ENCODE peak calls at places on chromosomes 16 and 17, in eight cellular contexts. One of them, this sample, is unnamed. For H3K9me3, the result is how much of the 10 kb centered on the place peaks cover.

GRCh38 chr16:3099732-3100499 is 822 bp upstream of the ZSCAN10 start:
- DNase-seq in Peyer's patch: peak
- DNase-seq in lower lobe of right lung: peak
- DNase-seq in fibroblast of lung: peak
- DNase-seq in CD4-positive, CD25-positive, alpha-beta regulatory T cell: peak
- DNase-seq in GM23248: peak
- DNase-seq in SK-N-SH: peak
- DNase-seq in prostate gland: peak
- DNase-seq in this sample: peak

GRCh38 chr16:21982108-21982507 is 18.8 kb downstream of the PDZD9 start:
- DNase-seq in CD4-positive, CD25-positive, alpha-beta regulatory T cell: no peak
- DNase-seq in SK-N-SH: no peak
- DNase-seq in Peyer's patch: no peak
- DNase-seq in lower lobe of right lung: no peak
- DNase-seq in prostate gland: no peak
- DNase-seq in fibroblast of lung: no peak
- DNase-seq in GM23248: no peak
- DNase-seq in this sample: no peak

GRCh38 chr17:35051183-35051578 is 12.3 kb downstream of the RFFL start:
- DNase-seq in lower lobe of right lung: no peak
- DNase-seq in CD4-positive, CD25-positive, alpha-beta regulatory T cell: peak
- DNase-seq in GM23248: no peak
- DNase-seq in fibroblast of lung: no peak
- DNase-seq in SK-N-SH: no peak
- DNase-seq in prostate gland: no peak
- DNase-seq in Peyer's patch: no peak
- DNase-seq in this sample: no peak

GRCh38 chr16:66250686-66251405 is 115.6 kb upstream of the CDH5 start:
- DNase-seq in prostate gland: peak
- DNase-seq in SK-N-SH: peak
- DNase-seq in Peyer's patch: peak
- DNase-seq in CD4-positive, CD25-positive, alpha-beta regulatory T cell: no peak
- DNase-seq in lower lobe of right lung: peak
- DNase-seq in GM23248: peak
- DNase-seq in fibroblast of lung: peak
- DNase-seq in this sample: peak

GRCh38 chr16:50457423-50457822 is 88.6 kb upstream of the BRD7 start:
- DNase-seq in prostate gland: no peak
- DNase-seq in SK-N-SH: no peak
- DNase-seq in CD4-positive, CD25-positive, alpha-beta regulatory T cell: no peak
- DNase-seq in fibroblast of lung: no peak
- DNase-seq in Peyer's patch: no peak
- DNase-seq in lower lobe of right lung: no peak
- DNase-seq in GM23248: no peak
- DNase-seq in this sample: no peak

GRCh38 chr16:8798174-8798527 is 512 bp downstream of the PMM2 start:
- DNase-seq in CD4-positive, CD25-positive, alpha-beta regulatory T cell: no peak
- DNase-seq in Peyer's patch: no peak
- DNase-seq in lower lobe of right lung: no peak
- DNase-seq in fibroblast of lung: no peak
- DNase-seq in prostate gland: no peak
- DNase-seq in SK-N-SH: peak
- DNase-seq in GM23248: peak
- DNase-seq in this sample: no peak

GRCh38 chr16:22373662-22374310 is 633 bp downstream of the CDR2 start:
- DNase-seq in GM23248: peak
- DNase-seq in lower lobe of right lung: peak
- DNase-seq in prostate gland: peak
- DNase-seq in SK-N-SH: peak
- DNase-seq in fibroblast of lung: no peak
- DNase-seq in Peyer's patch: peak
- DNase-seq in CD4-positive, CD25-positive, alpha-beta regulatory T cell: peak
- DNase-seq in this sample: peak

GRCh38 chr16:4895366-4895765 is 41.6 kb downstream of the PPL start:
- DNase-seq in SK-N-SH: no peak
- DNase-seq in prostate gland: no peak
- DNase-seq in lower lobe of right lung: peak
- DNase-seq in GM23248: no peak
- DNase-seq in fibroblast of lung: no peak
- DNase-seq in Peyer's patch: no peak
- DNase-seq in CD4-positive, CD25-positive, alpha-beta regulatory T cell: no peak
- DNase-seq in this sample: no peak

GRCh38 chr17:45171338-45172231 is 9.9 kb downstream of the HEXIM2 start:
- DNase-seq in fibroblast of lung: no peak
- DNase-seq in GM23248: peak
- DNase-seq in Peyer's patch: peak
- DNase-seq in CD4-positive, CD25-positive, alpha-beta regulatory T cell: no peak
- DNase-seq in lower lobe of right lung: peak
- DNase-seq in SK-N-SH: no peak
- DNase-seq in prostate gland: peak
- DNase-seq in this sample: peak

GRCh38 chr16:11605564-11605886 is 18.8 kb upstream of the LITAF start:
- DNase-seq in CD4-positive, CD25-positive, alpha-beta regulatory T cell: no peak
- DNase-seq in Peyer's patch: no peak
- DNase-seq in GM23248: no peak
- DNase-seq in fibroblast of lung: no peak
- DNase-seq in prostate gland: no peak
- DNase-seq in lower lobe of right lung: peak
- DNase-seq in SK-N-SH: no peak
- DNase-seq in this sample: no peak

GRCh38 chr16:25210758-25211157 is 6.0 kb upstream of the AQP8 start:
- DNase-seq in fibroblast of lung: peak
- DNase-seq in CD4-positive, CD25-positive, alpha-beta regulatory T cell: no peak
- DNase-seq in SK-N-SH: no peak
- DNase-seq in prostate gland: no peak
- DNase-seq in Peyer's patch: no peak
- DNase-seq in lower lobe of right lung: no peak
- DNase-seq in GM23248: peak
- DNase-seq in this sample: no peak

GRCh38 chr17:62666061-62666800 is 38.8 kb downstream of the MRC2 start:
- DNase-seq in SK-N-SH: peak
- DNase-seq in GM23248: no peak
- DNase-seq in fibroblast of lung: no peak
- DNase-seq in Peyer's patch: no peak
- DNase-seq in lower lobe of right lung: peak
- DNase-seq in prostate gland: no peak
- DNase-seq in CD4-positive, CD25-positive, alpha-beta regulatory T cell: no peak
- DNase-seq in this sample: no peak

GRCh38 chr17:46766493-46767491 is 51.7 kb downstream of the WNT3 start:
- DNase-seq in Peyer's patch: peak
- DNase-seq in prostate gland: no peak
- DNase-seq in GM23248: no peak
- DNase-seq in lower lobe of right lung: no peak
- DNase-seq in SK-N-SH: peak
- DNase-seq in fibroblast of lung: no peak
- DNase-seq in CD4-positive, CD25-positive, alpha-beta regulatory T cell: no peak
- DNase-seq in this sample: no peak

GRCh38 chr17:61453563-61453962 is 1.3 kb downstream of the TBX4 start:
- DNase-seq in lower lobe of right lung: no peak
- DNase-seq in Peyer's patch: no peak
- DNase-seq in prostate gland: no peak
- DNase-seq in GM23248: no peak
- DNase-seq in fibroblast of lung: no peak
- DNase-seq in SK-N-SH: no peak
- DNase-seq in CD4-positive, CD25-positive, alpha-beta regulatory T cell: no peak
- DNase-seq in this sample: no peak

GRCh38 chr17:61452301-61453290 is at the start of gene TBX4:
- DNase-seq in fibroblast of lung: no peak
- DNase-seq in Peyer's patch: peak
- DNase-seq in lower lobe of right lung: no peak
- DNase-seq in prostate gland: no peak
- DNase-seq in CD4-positive, CD25-positive, alpha-beta regulatory T cell: no peak
- DNase-seq in SK-N-SH: no peak
- DNase-seq in GM23248: no peak
- DNase-seq in this sample: no peak

GRCh38 chr17:61454932-61455753 is 2.9 kb downstream of the TBX4 start:
- DNase-seq in GM23248: no peak
- DNase-seq in SK-N-SH: no peak
- DNase-seq in prostate gland: no peak
- DNase-seq in CD4-positive, CD25-positive, alpha-beta regulatory T cell: no peak
- DNase-seq in lower lobe of right lung: no peak
- DNase-seq in Peyer's patch: peak
- DNase-seq in fibroblast of lung: no peak
- DNase-seq in this sample: no peak

GRCh38 chr17:61455754-61456681 is 3.8 kb downstream of the TBX4 start:
- DNase-seq in fibroblast of lung: no peak
- DNase-seq in GM23248: no peak
- DNase-seq in Peyer's patch: peak
- DNase-seq in lower lobe of right lung: no peak
- DNase-seq in CD4-positive, CD25-positive, alpha-beta regulatory T cell: no peak
- DNase-seq in prostate gland: no peak
- DNase-seq in SK-N-SH: no peak
- DNase-seq in this sample: no peak

GRCh38 chr17:61454095-61454931 is 2.1 kb downstream of the TBX4 start:
- DNase-seq in GM23248: peak
- DNase-seq in fibroblast of lung: no peak
- DNase-seq in lower lobe of right lung: no peak
- DNase-seq in CD4-positive, CD25-positive, alpha-beta regulatory T cell: no peak
- DNase-seq in Peyer's patch: peak
- DNase-seq in prostate gland: no peak
- DNase-seq in SK-N-SH: no peak
- DNase-seq in this sample: no peak
- H3K9me3 ChIP-seq in GM23248: under half
- H3K9me3 ChIP-seq in fibroblast of lung: under half
- H3K9me3 ChIP-seq in lower lobe of right lung: under half
- H3K9me3 ChIP-seq in CD4-positive, CD25-positive, alpha-beta regulatory T cell: under half
- H3K9me3 ChIP-seq in Peyer's patch: under half
- H3K9me3 ChIP-seq in prostate gland: under half
- H3K9me3 ChIP-seq in SK-N-SH: under half
- H3K9me3 ChIP-seq in this sample: under half

GRCh38 chr17:82942166-82943130 is 102.6 kb upstream of the ZNF750 start:
- DNase-seq in fibroblast of lung: no peak
- DNase-seq in lower lobe of right lung: peak
- DNase-seq in CD4-positive, CD25-positive, alpha-beta regulatory T cell: no peak
- DNase-seq in SK-N-SH: no peak
- DNase-seq in GM23248: no peak
- DNase-seq in Peyer's patch: peak
- DNase-seq in prostate gland: no peak
- DNase-seq in this sample: peak
- H3K9me3 ChIP-seq in fibroblast of lung: under half
- H3K9me3 ChIP-seq in lower lobe of right lung: under half
- H3K9me3 ChIP-seq in CD4-positive, CD25-positive, alpha-beta regulatory T cell: under half
- H3K9me3 ChIP-seq in SK-N-SH: under half
- H3K9me3 ChIP-seq in GM23248: under half
- H3K9me3 ChIP-seq in Peyer's patch: under half
- H3K9me3 ChIP-seq in prostate gland: under half
- H3K9me3 ChIP-seq in this sample: under half

GRCh38 chr16:89077076-89077475 is 16.6 kb upstream of the ACSF3 start:
- DNase-seq in fibroblast of lung: no peak
- DNase-seq in prostate gland: no peak
- DNase-seq in CD4-positive, CD25-positive, alpha-beta regulatory T cell: no peak
- DNase-seq in GM23248: no peak
- DNase-seq in Peyer's patch: no peak
- DNase-seq in SK-N-SH: no peak
- DNase-seq in lower lobe of right lung: no peak
- DNase-seq in this sample: no peak

GRCh38 chr16:89073346-89074221 is 20.1 kb upstream of the ACSF3 start:
- DNase-seq in GM23248: peak
- DNase-seq in lower lobe of right lung: no peak
- DNase-seq in Peyer's patch: no peak
- DNase-seq in fibroblast of lung: no peak
- DNase-seq in CD4-positive, CD25-positive, alpha-beta regulatory T cell: no peak
- DNase-seq in SK-N-SH: no peak
- DNase-seq in prostate gland: no peak
- DNase-seq in this sample: no peak

GRCh38 chr16:89079434-89079833 is 14.2 kb upstream of the ACSF3 start:
- DNase-seq in Peyer's patch: no peak
- DNase-seq in lower lobe of right lung: no peak
- DNase-seq in prostate gland: no peak
- DNase-seq in SK-N-SH: no peak
- DNase-seq in GM23248: no peak
- DNase-seq in fibroblast of lung: no peak
- DNase-seq in CD4-positive, CD25-positive, alpha-beta regulatory T cell: no peak
- DNase-seq in this sample: no peak

GRCh38 chr16:89078172-89078571 is 15.5 kb upstream of the ACSF3 start:
- DNase-seq in SK-N-SH: no peak
- DNase-seq in fibroblast of lung: no peak
- DNase-seq in CD4-positive, CD25-positive, alpha-beta regulatory T cell: no peak
- DNase-seq in lower lobe of right lung: no peak
- DNase-seq in GM23248: no peak
- DNase-seq in Peyer's patch: no peak
- DNase-seq in prostate gland: no peak
- DNase-seq in this sample: no peak

DNA sequence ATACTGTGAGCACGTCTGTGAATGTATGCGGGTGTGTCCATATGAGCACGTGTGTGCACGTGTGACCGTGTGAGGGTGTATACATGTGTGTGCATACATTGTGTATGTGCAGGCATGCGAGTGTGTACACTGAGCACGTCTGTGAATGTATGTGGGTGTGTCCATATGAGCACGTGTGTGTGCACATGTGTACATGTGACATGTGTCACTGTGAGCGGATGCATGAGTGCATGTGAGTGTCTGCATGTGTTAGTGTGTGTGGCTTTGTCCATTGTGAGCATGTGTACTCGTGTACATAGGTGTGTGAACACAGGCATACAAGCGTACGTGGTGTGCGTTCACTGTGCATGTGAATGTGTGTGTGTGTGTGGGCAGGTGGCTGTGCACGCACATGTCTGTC is 17.5 kb upstream of the ACSF3 start:
- DNase-seq in fibroblast of lung: no peak
- DNase-seq in GM23248: no peak
- DNase-seq in Peyer's patch: no peak
- DNase-seq in lower lobe of right lung: no peak
- DNase-seq in prostate gland: no peak
- DNase-seq in SK-N-SH: no peak
- DNase-seq in CD4-positive, CD25-positive, alpha-beta regulatory T cell: no peak
- DNase-seq in this sample: no peak
- H3K9me3 ChIP-seq in fibroblast of lung: under half
- H3K9me3 ChIP-seq in GM23248: under half
- H3K9me3 ChIP-seq in Peyer's patch: under half
- H3K9me3 ChIP-seq in lower lobe of right lung: under half
- H3K9me3 ChIP-seq in prostate gland: under half
- H3K9me3 ChIP-seq in SK-N-SH: under half
- H3K9me3 ChIP-seq in CD4-positive, CD25-positive, alpha-beta regulatory T cell: under half
- H3K9me3 ChIP-seq in this sample: under half

GRCh38 chr17:22484826-22485225 is 792.5 kb downstream of the KCNJ18 start:
- DNase-seq in fibroblast of lung: no peak
- DNase-seq in Peyer's patch: no peak
- DNase-seq in SK-N-SH: no peak
- DNase-seq in CD4-positive, CD25-positive, alpha-beta regulatory T cell: no peak
- DNase-seq in lower lobe of right lung: no peak
- DNase-seq in GM23248: no peak
- DNase-seq in prostate gland: no peak
- DNase-seq in this sample: no peak

GRCh38 chr17:22492331-22492730 is 800.0 kb downstream of the KCNJ18 start:
- DNase-seq in Peyer's patch: no peak
- DNase-seq in lower lobe of right lung: no peak
- DNase-seq in GM23248: no peak
- DNase-seq in prostate gland: no peak
- DNase-seq in fibroblast of lung: no peak
- DNase-seq in CD4-positive, CD25-positive, alpha-beta regulatory T cell: no peak
- DNase-seq in SK-N-SH: no peak
- DNase-seq in this sample: no peak

DNA sequence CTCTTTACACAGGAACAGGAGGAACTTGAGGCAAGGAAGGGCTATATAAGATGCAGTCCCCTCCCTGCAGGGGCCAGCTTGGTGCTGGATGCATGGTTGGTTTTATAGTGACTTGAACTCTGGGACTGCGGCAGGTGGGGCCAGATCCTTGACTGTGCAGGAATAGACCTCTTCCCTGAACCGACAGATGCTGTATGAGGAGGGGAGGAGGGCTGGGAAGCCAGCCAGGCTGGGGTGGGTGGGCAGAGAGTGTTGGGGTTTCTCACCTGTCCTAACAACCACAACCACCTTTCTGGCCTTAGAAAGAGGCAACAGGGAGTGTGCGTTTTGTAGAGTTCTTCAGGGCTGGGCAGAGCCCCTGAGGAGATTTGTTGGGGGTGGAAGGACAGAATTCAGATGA is 798.1 kb downstream of the KCNJ18 start:
- DNase-seq in lower lobe of right lung: no peak
- DNase-seq in CD4-positive, CD25-positive, alpha-beta regulatory T cell: no peak
- DNase-seq in fibroblast of lung: no peak
- DNase-seq in Peyer's patch: no peak
- DNase-seq in GM23248: no peak
- DNase-seq in SK-N-SH: no peak
- DNase-seq in prostate gland: no peak
- DNase-seq in this sample: no peak
- H3K9me3 ChIP-seq in lower lobe of right lung: under half
- H3K9me3 ChIP-seq in CD4-positive, CD25-positive, alpha-beta regulatory T cell: under half
- H3K9me3 ChIP-seq in fibroblast of lung: under half
- H3K9me3 ChIP-seq in Peyer's patch: under half
- H3K9me3 ChIP-seq in GM23248: under half
- H3K9me3 ChIP-seq in SK-N-SH: under half
- H3K9me3 ChIP-seq in prostate gland: under half
- H3K9me3 ChIP-seq in this sample: under half

This sample was measured in uterus.